ENCODE peak calls at places on chromosomes 7 and 10, in nine cellular contexts. B, K, A, I, J, T, E, L and M are unnamed samples.

GRCh38 chr10:5043716-5044115 is 40.1 kb upstream of the AKR1C2 start:
- DNase-seq in I (peak), L (no peak), K (no peak), B (no peak), A (no peak), J (no peak), E (no peak), T (peak), M (no peak)

GRCh38 chr7:149422065-149422913 is 38.6 kb downstream of the ZNF777 start:
- DNase-seq in A (no peak), B (peak), K (peak), L (peak), T (peak), I (peak), E (peak), J (peak), M (no peak)

GRCh38 chr7:5424689-5425506 is 1.3 kb upstream of the TNRC18 start:
- DNase-seq in E (peak), K (no peak), T (peak), J (no peak), B (no peak), L (no peak), A (no peak), I (peak), M (no peak)

GRCh38 chr7:2738110-2738509 is 50.1 kb downstream of the AMZ1 start:
- DNase-seq in A (no peak), L (no peak), E (no peak), J (no peak), K (no peak), T (peak), B (no peak), I (no peak), M (no peak)

GRCh38 chr10:44827431-44828006 is 83.6 kb upstream of the TMEM72 start:
- DNase-seq in A (no peak), B (no peak), L (no peak), I (no peak), K (peak), T (no peak), E (no peak), J (no peak), M (no peak)

GRCh38 chr10:78805176-78805575 is 263.6 kb upstream of the ZMIZ1 start:
- DNase-seq in K (no peak), A (no peak), E (no peak), B (no peak), T (peak), J (no peak), L (no peak), I (peak), M (peak)

GRCh38 chr7:103009466-103010219 is 65.0 kb downstream of the FBXL13 start:
- DNase-seq in B (no peak), L (no peak), J (no peak), A (no peak), I (no peak), T (peak), E (no peak), K (no peak), M (no peak)

GRCh38 chr7:5695709-5696345 is 85.6 kb downstream of the RNF216 start:
- DNase-seq in T (no peak), I (no peak), K (no peak), E (no peak), B (peak), A (no peak), J (no peak), L (no peak), M (no peak)

GRCh38 chr7:145156834-145157233 is 321.0 kb upstream of the TPK1 start:
- DNase-seq in A (no peak), B (no peak), L (no peak), J (no peak), K (no peak), E (no peak), I (no peak), T (no peak), M (no peak)

GRCh38 chr7:42023216-42023724 is 213.7 kb downstream of the GLI3 start:
- DNase-seq in K (no peak), B (no peak), A (no peak), T (no peak), I (no peak), L (no peak), E (no peak), J (no peak), M (no peak)

GRCh38 chr7:116671681-116672595 is at the start of gene MET:
- DNase-seq in L (peak), E (peak), T (peak), J (peak), A (no peak), I (peak), K (no peak), B (no peak), M (peak)

GRCh38 chr10:30270247-30270646 is 78.8 kb downstream of the MTPAP start:
- DNase-seq in T (no peak), K (no peak), L (no peak), A (no peak), E (no peak), B (no peak), I (no peak), J (no peak), M (no peak)

GRCh38 chr7:102829075-102829474 is 80.3 kb downstream of the FAM185A start:
- DNase-seq in T (no peak), I (no peak), L (no peak), E (no peak), K (no peak), A (no peak), J (no peak), B (no peak), M (no peak)

GRCh38 chr10:24494236-24494635 is 229.5 kb downstream of the ARHGAP21 start:
- DNase-seq in B (no peak), A (no peak), J (no peak), T (no peak), L (no peak), I (peak), K (no peak), E (no peak), M (no peak)

GRCh38 chr10:99292159-99292558 is 37.0 kb upstream of the CNNM1 start:
- DNase-seq in L (no peak), B (no peak), J (no peak), A (no peak), E (no peak), I (no peak), K (no peak), T (no peak), M (no peak)

GRCh38 chr10:46299531-46300366 is 13.0 kb downstream of the ANTXRL start:
- DNase-seq in L (no peak), E (no peak), T (no peak), B (no peak), J (no peak), K (no peak), A (no peak), I (no peak), M (no peak)

GRCh38 chr10:75508239-75508813 is 76.9 kb downstream of the LRMDA start:
- DNase-seq in K (peak), I (no peak), B (no peak), A (no peak), E (no peak), L (no peak), J (no peak), T (no peak), M (no peak)

GRCh38 chr7:12851841-12852240 is 164.4 kb downstream of the ARL4A start:
- DNase-seq in E (no peak), J (no peak), L (no peak), A (no peak), K (no peak), B (peak), T (no peak), I (no peak), M (no peak)

GRCh38 chr10:6583447-6583846 is 3.4 kb upstream of the PRKCQ start:
- DNase-seq in K (no peak), L (no peak), B (no peak), A (no peak), T (no peak), J (peak), E (no peak), I (no peak), M (no peak)

GRCh38 chr10:132850896-132851295 is 64.9 kb upstream of the NKX6-2 start:
- DNase-seq in K (no peak), I (no peak), A (no peak), L (no peak), T (peak), J (no peak), B (no peak), E (peak), M (peak)

GRCh38 chr10:68145705-68146104 is 36.4 kb downstream of the MYPN start:
- DNase-seq in J (no peak), K (no peak), E (no peak), B (no peak), L (no peak), I (no peak), T (no peak), A (no peak), M (no peak)

GRCh38 chr10:117241541-117242462 is 888 bp downstream of the SLC18A2 start:
- DNase-seq in E (peak), B (no peak), A (no peak), L (no peak), K (no peak), I (peak), J (peak), T (no peak), M (no peak)

GRCh38 chr10:73967022-73967429 is 30.9 kb upstream of the VCL start:
- DNase-seq in L (no peak), K (no peak), J (no peak), I (no peak), B (no peak), T (no peak), E (peak), A (peak), M (no peak)

GRCh38 chr10:69068549-69068948 is 19.4 kb upstream of the SRGN start:
- DNase-seq in E (no peak), L (no peak), T (no peak), K (no peak), A (no peak), B (no peak), J (no peak), I (no peak), M (no peak)

GRCh38 chr10:5623081-5623748 is 43.2 kb downstream of the ASB13 start:
- DNase-seq in T (peak), J (peak), E (peak), I (peak), A (peak), B (no peak), K (peak), L (no peak), M (peak)

GRCh38 chr10:35565602-35566061 is 39.5 kb upstream of the GJD4 start:
- DNase-seq in K (no peak), E (no peak), B (no peak), J (no peak), L (no peak), I (no peak), A (no peak), T (no peak), M (no peak)

GRCh38 chr7:96189129-96189815 is 132.6 kb downstream of the SLC25A13 start:
- DNase-seq in I (no peak), J (no peak), L (no peak), E (no peak), K (no peak), B (no peak), A (no peak), T (no peak), M (no peak)

GRCh38 chr10:67222929-67223328 is 297.1 kb downstream of the LRRTM3 start:
- DNase-seq in A (no peak), I (no peak), K (no peak), J (no peak), E (no peak), L (no peak), B (no peak), T (no peak), M (no peak)

DNA sequence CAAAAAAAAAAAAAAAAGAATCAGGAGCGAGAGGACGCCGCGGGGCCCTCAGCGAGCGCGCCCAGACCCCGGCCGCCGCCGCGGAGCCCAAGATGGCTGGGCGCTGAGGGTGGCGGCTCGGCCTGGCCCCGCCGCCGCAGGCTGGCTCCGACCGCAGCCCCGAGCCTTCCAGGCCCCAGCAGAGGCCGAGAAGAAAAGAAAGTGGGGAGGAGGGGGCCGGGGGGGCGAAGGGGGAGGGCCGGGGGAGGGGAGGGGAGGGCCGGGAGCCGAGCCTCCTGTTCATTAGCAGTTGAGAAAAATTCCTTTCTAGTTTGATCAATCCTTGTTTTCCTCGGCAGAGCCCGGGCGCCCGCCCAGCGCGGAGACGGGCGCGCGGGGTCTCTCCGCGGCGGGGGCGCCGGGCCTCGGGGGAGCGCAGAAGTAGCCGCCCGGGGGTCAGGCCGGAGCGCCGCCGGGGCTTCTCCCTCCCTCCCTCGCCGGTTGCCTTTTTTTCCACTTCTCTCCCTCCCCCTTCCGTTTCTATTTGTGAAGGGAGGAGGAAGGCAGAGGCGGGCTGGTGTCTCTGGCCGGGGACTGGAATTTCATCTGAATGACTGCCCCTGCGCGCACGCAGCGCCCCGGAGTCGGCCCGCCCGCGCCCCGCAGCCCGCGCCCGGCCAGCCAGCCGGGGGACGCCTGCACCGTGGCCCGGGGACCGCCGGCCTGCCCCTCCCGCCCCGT is 773 bp upstream of the TRIM8 start:
- DNase-seq in K (no peak), L (no peak), T (peak), I (peak), A (no peak), B (no peak), J (peak), E (peak), M (peak)
- H3K4me3 ChIP-seq in K (peak), L (peak), T (peak), I (peak), A (peak), B (peak), J (peak), E (peak), M (peak)

GRCh38 chr10:50624154-50624865 is 554 bp upstream of the SGMS1 start:
- DNase-seq in K (peak), J (peak), E (peak), T (peak), A (peak), B (peak), I (peak), L (peak), M (peak)
- TF ChIP-seq POLR2AphosphoS5 in K (peak), J (peak), E (peak), T (peak), A (no peak), B (no peak), I (peak), L (peak), M (peak)

GRCh38 chr7:105677395-105677701 is 96.1 kb upstream of the EFCAB10 start:
- DNase-seq in J (no peak), T (no peak), I (no peak), K (no peak), L (no peak), E (no peak), A (no peak), B (no peak), M (no peak)
- H3K4me3 ChIP-seq in J (no peak), T (peak), I (no peak), K (no peak), L (no peak), E (no peak), A (no peak), B (peak), M (peak)

GRCh38 chr7:75621124-75621523 is 117.6 kb downstream of the HIP1 start:
- DNase-seq in I (no peak), B (no peak), L (no peak), J (no peak), K (no peak), T (no peak), E (no peak), A (no peak), M (no peak)

GRCh38 chr7:75614390-75614789 is 122.3 kb downstream of the SPDYE5 start:
- DNase-seq in T (no peak), L (no peak), I (no peak), A (no peak), E (no peak), B (peak), K (no peak), J (no peak), M (no peak)

GRCh38 chr7:75616421-75617167 is 122.1 kb downstream of the HIP1 start:
- DNase-seq in T (no peak), K (no peak), L (no peak), I (no peak), J (no peak), B (no peak), E (no peak), A (no peak), M (no peak)

GRCh38 chr7:75619636-75620035 is 119.1 kb downstream of the HIP1 start:
- DNase-seq in K (no peak), J (no peak), T (no peak), A (no peak), B (no peak), E (no peak), I (no peak), L (no peak), M (no peak)

DNA sequence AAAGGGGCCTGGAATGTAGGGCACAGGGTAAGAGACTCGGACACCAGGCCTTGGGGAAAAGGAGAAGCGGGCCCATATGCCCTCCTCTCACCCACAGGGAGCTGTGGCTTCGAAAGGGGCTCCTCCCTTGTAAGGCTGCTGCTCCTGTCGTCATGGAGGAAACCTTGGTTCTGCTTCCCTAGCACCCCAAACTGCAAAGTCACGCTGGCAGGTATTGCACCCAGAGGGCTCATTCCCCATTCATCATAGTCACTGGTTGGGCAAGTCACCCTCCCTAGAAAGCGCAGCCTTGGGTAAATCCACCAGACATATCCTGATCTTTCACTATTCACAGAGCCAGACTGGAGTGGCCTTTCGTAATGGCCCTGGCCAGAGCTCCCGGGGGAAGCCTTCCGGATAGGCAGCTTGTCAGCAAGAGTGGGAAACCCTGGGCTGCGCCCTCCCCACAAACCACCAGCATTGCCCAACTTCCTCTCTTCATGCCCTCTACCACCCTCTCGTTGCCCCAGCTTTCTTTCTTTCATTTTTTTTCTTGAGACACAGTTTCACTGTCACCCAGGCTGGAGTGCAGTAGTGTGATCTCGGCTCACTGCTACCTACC is 121.0 kb downstream of the HIP1 start:
- DNase-seq in L (no peak), B (peak), A (no peak), J (no peak), I (no peak), K (peak), T (peak), E (no peak), M (no peak)
- TF ChIP-seq POLR2AphosphoS5 in L (no peak), B (peak), A (no peak), J (no peak), I (no peak), K (peak), T (no peak), E (no peak), M (no peak)

GRCh38 chr7:20193242-20193777 is 23.9 kb downstream of the MACC1 start:
- DNase-seq in A (no peak), K (no peak), T (no peak), E (no peak), J (no peak), I (no peak), B (no peak), L (no peak), M (no peak)
- H3K4me3 ChIP-seq in A (no peak), K (no peak), T (no peak), E (no peak), J (no peak), I (no peak), B (no peak), L (no peak), M (no peak)

DNA sequence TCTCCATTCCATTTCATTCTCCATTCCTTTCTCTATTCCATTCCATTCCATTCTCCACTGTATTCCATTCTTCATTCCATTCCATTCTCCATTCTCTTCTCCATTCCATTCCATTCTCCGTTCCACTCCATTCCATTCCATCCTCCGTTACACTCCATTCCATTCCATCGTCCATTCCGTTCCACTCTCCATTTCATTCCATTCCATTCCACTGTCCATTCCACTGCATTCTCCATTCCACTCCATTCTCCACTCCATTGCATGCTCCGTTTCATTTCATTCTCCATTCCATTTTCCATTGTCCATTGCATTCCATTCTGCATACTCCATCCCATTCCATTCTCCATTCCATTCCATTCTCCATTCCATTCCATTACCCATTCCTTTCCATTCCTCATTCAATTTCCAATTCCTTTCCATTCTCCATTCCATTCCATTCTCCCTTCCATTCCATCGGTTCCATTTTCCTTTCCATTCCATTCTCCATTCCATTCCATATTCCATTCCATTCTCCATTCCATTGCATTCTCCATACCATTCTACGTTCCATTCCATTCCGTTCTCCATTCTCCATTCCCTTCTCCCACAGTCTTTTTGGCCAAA is 78.3 kb downstream of the NSUN6 start:
- DNase-seq in E (no peak), L (no peak), B (no peak), A (no peak), I (no peak), J (no peak), T (no peak), K (no peak), M (no peak)
- TF ChIP-seq POLR2AphosphoS5 in E (no peak), L (no peak), B (no peak), A (no peak), I (no peak), J (no peak), T (no peak), K (no peak), M (no peak)

DNA sequence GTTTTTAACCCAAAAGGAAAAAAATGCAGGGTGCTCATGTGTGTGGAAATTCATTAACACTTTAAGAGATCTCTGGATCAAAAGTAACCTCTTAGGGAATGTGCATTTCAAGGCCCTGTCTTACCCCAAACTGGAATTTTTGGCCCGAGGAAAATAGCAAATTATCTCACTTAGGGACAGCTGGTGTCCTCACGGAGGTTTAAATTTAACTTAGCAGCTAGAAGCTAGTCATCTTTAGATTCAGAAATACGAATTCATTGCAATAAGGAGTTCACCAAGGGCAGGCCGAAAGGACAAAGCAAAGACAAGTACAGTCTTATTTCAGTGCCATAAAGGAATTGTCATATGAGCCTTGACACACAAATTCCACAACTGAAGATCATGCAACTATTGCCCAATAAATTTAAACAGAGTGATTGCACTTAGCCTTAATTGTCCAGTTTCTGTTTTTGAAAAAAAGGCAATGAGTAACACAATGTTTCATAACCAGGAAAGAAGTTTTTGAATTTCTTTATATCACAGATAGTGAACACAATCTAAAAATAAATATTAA is 22.4 kb upstream of the SEMA3C start:
- DNase-seq in B (no peak), I (no peak), J (no peak), K (no peak), T (no peak), A (no peak), E (no peak), L (peak), M (no peak)
- H3K4me3 ChIP-seq in B (no peak), I (no peak), J (no peak), K (no peak), T (no peak), A (no peak), E (no peak), L (no peak), M (no peak)

GRCh38 chr7:130838738-130839137 is 104.7 kb upstream of the KLF14 start:
- DNase-seq in E (no peak), T (no peak), A (no peak), K (no peak), B (no peak), I (no peak), J (no peak), L (peak), M (no peak)
- TF ChIP-seq POLR2AphosphoS5 in E (no peak), T (peak), A (no peak), K (no peak), B (no peak), I (no peak), J (no peak), L (no peak), M (no peak)

GRCh38 chr10:97270523-97271154 is 21.8 kb downstream of the ARHGAP19 start:
- DNase-seq in B (no peak), L (no peak), E (peak), I (no peak), J (no peak), A (no peak), T (no peak), K (no peak), M (no peak)
- H3K4me3 ChIP-seq in B (no peak), L (no peak), E (no peak), I (no peak), J (no peak), A (no peak), T (no peak), K (no peak), M (no peak)